ENCODE peak calls at places on chromosomes 12 and 14, in five cellular contexts. X, S, V, W and I are unnamed samples.

GRCh38 chr14:24848427-24848826 is 201.5 kb downstream of the STXBP6 start:
- DNase-seq in X (no peak), S (no peak), V (no peak), W (no peak), I (peak; percentile 82)

GRCh38 chr14:70416322-70416716 is 571 bp downstream of the SYNJ2BP start:
- DNase-seq in X (no peak), S (no peak), V (peak; percentile 30), W (no peak), I (peak; percentile 58)

GRCh38 chr12:49920241-49920914 is 16.7 kb upstream of the FAIM2 start:
- DNase-seq in X (no peak), S (no peak), V (no peak), W (no peak), I (peak; percentile 81)

GRCh38 chr12:26630546-26631027 is 202.4 kb downstream of the ITPR2 start:
- DNase-seq in X (no peak), S (no peak), V (no peak), W (no peak), I (peak; percentile 66)

GRCh38 chr14:52856139-52856538 is 64.7 kb upstream of the GNPNAT1 start:
- DNase-seq in X (no peak), S (no peak), V (no peak), W (no peak), I (no peak)

GRCh38 chr14:74401504-74402241 is 24.3 kb downstream of the SYNDIG1L start:
- DNase-seq in X (peak; percentile 80), S (no peak), V (peak; percentile 82), W (peak; percentile 92), I (peak; percentile 18)

GRCh38 chr12:48183876-48184548 is 568 bp downstream of the CCDC184 start:
- DNase-seq in X (no peak), S (no peak), V (peak; percentile 54), W (no peak), I (no peak)

GRCh38 chr12:127297327-127297726 is 969.6 kb upstream of the TMEM132C start:
- DNase-seq in X (no peak), S (no peak), V (no peak), W (no peak), I (no peak)

GRCh38 chr14:85002846-85003245 is 527.1 kb upstream of the FLRT2 start:
- DNase-seq in X (no peak), S (no peak), V (no peak), W (no peak), I (peak; percentile 4)

GRCh38 chr14:34501997-34502396 is 37.5 kb downstream of the EAPP start:
- DNase-seq in X (no peak), S (no peak), V (no peak), W (no peak), I (peak; percentile 46)

GRCh38 chr14:75274899-75275569 is 3.6 kb upstream of the FOS start:
- DNase-seq in X (no peak), S (no peak), V (no peak), W (peak; percentile 48), I (no peak)

GRCh38 chr12:50024804-50025186 is 499 bp downstream of the RACGAP1 start:
- DNase-seq in X (peak; percentile 59), S (no peak), V (peak; percentile 35), W (peak; percentile 38), I (peak; percentile 61)

GRCh38 chr14:93759781-93760307 is 28.4 kb downstream of the PRIMA1 start:
- DNase-seq in X (no peak), S (no peak), V (no peak), W (no peak), I (no peak)

GRCh38 chr14:101561145-101561896 is at the start of gene DIO3:
- DNase-seq in X (no peak), S (peak; percentile 32), V (peak; percentile 93), W (no peak), I (peak; percentile 13)

GRCh38 chr14:74962493-74962892 is 7.1 kb upstream of the PGF start:
- DNase-seq in X (peak; percentile 78), S (no peak), V (no peak), W (peak; percentile 58), I (no peak)

GRCh38 chr12:116818341-116818856 is 62.8 kb downstream of the HRK start:
- DNase-seq in X (peak; percentile 63), S (no peak), V (no peak), W (peak; percentile 60), I (peak; percentile 54)

GRCh38 chr12:92987846-92988621 is 58.9 kb upstream of the EEA1 start:
- DNase-seq in X (peak; percentile 80), S (no peak), V (peak; percentile 16), W (peak; percentile 89), I (no peak)

GRCh38 chr12:132290203-132290540 is 39.2 kb downstream of the GALNT9 start:
- DNase-seq in X (no peak), S (no peak), V (no peak), W (no peak), I (no peak)

GRCh38 chr12:42196728-42197603 is 41.1 kb downstream of the YAF2 start:
- DNase-seq in X (no peak), S (no peak), V (no peak), W (no peak), I (no peak)

GRCh38 chr14:91244501-91244901 is at the start of gene GPR68:
- DNase-seq in X (no peak), S (no peak), V (peak; percentile 61), W (peak; percentile 50), I (peak; percentile 92)

GRCh38 chr12:50614167-50614762 is 109.5 kb downstream of the DIP2B start:
- DNase-seq in X (no peak), S (peak; percentile 46), V (peak; percentile 74), W (no peak), I (peak; percentile 56)

GRCh38 chr12:109710747-109711595 is 2.7 kb upstream of the FAM222A start:
- DNase-seq in X (no peak), S (no peak), V (no peak), W (no peak), I (peak; percentile 49)

GRCh38 chr12:101414533-101415119 is 7.1 kb upstream of the ARL1 start:
- DNase-seq in X (peak; percentile 75), S (peak; percentile 73), V (peak; percentile 77), W (peak; percentile 73), I (peak; percentile 76)

GRCh38 chr12:29198901-29199300 is 49.8 kb downstream of the FAR2 start:
- DNase-seq in X (no peak), S (no peak), V (no peak), W (no peak), I (no peak)

GRCh38 chr12:45703942-45704341 is 25.6 kb upstream of the ARID2 start:
- DNase-seq in X (no peak), S (no peak), V (no peak), W (no peak), I (peak; percentile 15)

GRCh38 chr12:48038085-48038484 is 33.8 kb upstream of the COL2A1 start:
- DNase-seq in X (peak; percentile 53), S (no peak), V (no peak), W (no peak), I (no peak)

GRCh38 chr12:63068857-63069442 is 82.1 kb downstream of the AVPR1A start:
- DNase-seq in X (peak; percentile 71), S (peak; percentile 55), V (peak; percentile 77), W (peak; percentile 30), I (peak; percentile 75)

GRCh38 chr12:111121840-111122239 is 201.5 kb upstream of the MYL2 start:
- DNase-seq in X (no peak), S (no peak), V (peak; percentile 44), W (no peak), I (no peak)
- H3K36me3 ChIP-seq in X (no peaks in the 10 kb centered on the region), S (no peaks in the 10 kb centered on the region), V (no peaks in the 10 kb centered on the region), W (peaks cover 20% of the 10 kb centered on the region), I (no peaks in the 10 kb centered on the region)

GRCh38 chr12:89521348-89522238 is 3.0 kb downstream of the GALNT4 start:
- DNase-seq in X (no peak), S (no peak), V (no peak), W (no peak), I (no peak)
- H3K4me2 ChIP-seq in X (peak overlapping the region; percentile 83), S (no peak overlapping the region), V (no peak overlapping the region), W (peak overlapping the region; percentile 52), I (peak overlapping the region; percentile 45)

GRCh38 chr14:86990396-86990795 is 1002.6 kb downstream of the GALC start:
- DNase-seq in X (no peak), S (no peak), V (no peak), W (no peak), I (no peak)
- H3K9me2 ChIP-seq in X (no peaks in the 10 kb centered on the region), S (no peaks in the 10 kb centered on the region), V (peaks cover 3% of the 10 kb centered on the region), W (no peaks in the 10 kb centered on the region), I (no peaks in the 10 kb centered on the region)

GRCh38 chr12:6866163-6866919 is 990 bp upstream of the TPI1 start:
- DNase-seq in X (no peak), S (no peak), V (peak; percentile 43), W (no peak), I (no peak)

GRCh38 chr12:6863033-6863432 is 4.3 kb upstream of the TPI1 start:
- DNase-seq in X (no peak), S (no peak), V (no peak), W (no peak), I (no peak)

GRCh38 chr12:6860942-6861341 is 6.4 kb upstream of the TPI1 start:
- DNase-seq in X (no peak), S (no peak), V (no peak), W (no peak), I (no peak)

GRCh38 chr12:6861391-6861790 is 5.9 kb upstream of the TPI1 start:
- DNase-seq in X (no peak), S (no peak), V (no peak), W (no peak), I (no peak)

GRCh38 chr12:6863586-6864321 is 3.6 kb upstream of the TPI1 start:
- DNase-seq in X (no peak), S (no peak), V (no peak), W (no peak), I (no peak)
- H3K36me3 ChIP-seq in X (peaks cover 28% of the 10 kb centered on the region), S (peaks cover 49% of the 10 kb centered on the region), V (peaks cover 8% of the 10 kb centered on the region), W (peaks cover 79% of the 10 kb centered on the region), I (peaks cover 25% of the 10 kb centered on the region)

DNA sequence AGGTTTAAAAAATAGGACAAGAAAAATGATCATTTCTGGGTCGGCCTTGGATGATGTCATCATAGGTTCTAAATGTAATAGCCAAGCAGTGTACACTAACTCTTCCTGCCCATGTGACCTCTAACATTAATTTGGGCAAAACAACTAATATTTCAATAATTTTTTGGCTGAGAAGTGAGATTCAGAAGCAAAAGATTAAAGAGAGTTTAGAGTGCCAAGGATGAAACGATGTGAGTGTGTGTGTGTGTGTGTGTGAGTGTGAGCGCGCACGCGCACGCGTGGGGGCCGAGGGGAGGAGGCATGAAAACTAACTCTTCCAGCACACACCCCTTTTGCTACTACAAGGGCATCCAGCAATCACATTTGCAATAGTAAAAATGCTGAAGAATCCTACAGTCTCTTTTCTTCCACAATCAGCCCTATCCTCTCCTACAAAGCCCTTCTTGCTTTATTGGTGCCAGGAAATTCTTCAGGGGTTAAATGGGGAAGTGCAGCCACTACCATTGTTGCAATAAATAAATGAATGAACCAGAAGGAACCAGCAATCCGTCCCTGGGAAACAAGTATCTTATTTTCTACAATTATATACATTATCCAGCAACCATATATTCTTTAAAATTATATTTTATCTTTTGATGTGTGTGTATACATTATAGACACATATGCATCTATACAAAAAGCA is 52.9 kb downstream of the PEBP1 start:
- DNase-seq in X (no peak), S (no peak), V (peak; percentile 22), W (no peak), I (peak; percentile 65)
- H3K4me2 ChIP-seq in X (no peak overlapping the region), S (no peak overlapping the region), V (peak overlapping the region; percentile 16), W (no peak overlapping the region), I (peak overlapping the region; percentile 87)

GRCh38 chr14:77058082-77058481 is 29.6 kb upstream of the IRF2BPL start:
- DNase-seq in X (no peak), S (no peak), V (no peak), W (no peak), I (no peak)
- H3K9me2 ChIP-seq in X (no peaks in the 10 kb centered on the region), S (no peaks in the 10 kb centered on the region), V (no peaks in the 10 kb centered on the region), W (no peaks in the 10 kb centered on the region), I (no peaks in the 10 kb centered on the region)